ENCODE peak calls at places on chromosomes 11 and 22, in five cellular contexts. M is psoas muscle; R is neural progenitor cell; W is CD4-positive, alpha-beta memory T cell; L is PC-3. U is an unnamed sample. For H3K27me3, the result is how much of the 10 kb centered on the place peaks cover.

GRCh38 chr22:49881856-49882255 is 28.2 kb downstream of the ZBED4 start:
- DNase-seq in M (no peak), L (no peak), W (no peak), R (no peak), U (no peak)

GRCh38 chr22:28800308-28801041 is at the start of gene XBP1:
- DNase-seq in L (peak), R (peak), W (peak), M (peak), U (peak)

GRCh38 chr11:113773092-113773415 is 438 bp downstream of the ZW10 start:
- DNase-seq in L (peak), M (no peak), R (peak), W (no peak), U (peak)

GRCh38 chr11:59207988-59208432 is 4.7 kb downstream of the MPEG1 start:
- DNase-seq in W (peak), L (peak), R (peak), M (no peak), U (no peak)

GRCh38 chr11:133833101-133833898 is 12.0 kb downstream of the SPATA19 start:
- DNase-seq in L (no peak), W (no peak), M (no peak), R (no peak), U (no peak)

GRCh38 chr22:19607198-19608113 is 83.2 kb upstream of the CLDN5 start:
- DNase-seq in M (peak), W (peak), R (no peak), L (peak), U (no peak)

GRCh38 chr22:45630436-45630835 is 41.2 kb upstream of the ATXN10 start:
- DNase-seq in M (no peak), R (no peak), W (no peak), L (no peak), U (no peak)

GRCh38 chr11:66081505-66081904 is 11.4 kb downstream of the PACS1 start:
- DNase-seq in M (no peak), R (no peak), L (peak), W (peak), U (no peak)

GRCh38 chr22:50545522-50546325 is at the start of gene KLHDC7B:
- DNase-seq in M (peak), W (no peak), R (no peak), L (no peak), U (no peak)

GRCh38 chr11:61075891-61076290 is 26.4 kb upstream of the CD5 start:
- DNase-seq in R (peak), L (peak), M (no peak), W (peak), U (no peak)

GRCh38 chr11:77171254-77171653 is 43.2 kb downstream of the MYO7A start:
- DNase-seq in L (no peak), R (no peak), W (no peak), M (no peak), U (no peak)

GRCh38 chr11:66866007-66866406 is 9.1 kb downstream of the LRFN4 start:
- DNase-seq in R (no peak), M (no peak), L (no peak), W (no peak), U (no peak)

DNA sequence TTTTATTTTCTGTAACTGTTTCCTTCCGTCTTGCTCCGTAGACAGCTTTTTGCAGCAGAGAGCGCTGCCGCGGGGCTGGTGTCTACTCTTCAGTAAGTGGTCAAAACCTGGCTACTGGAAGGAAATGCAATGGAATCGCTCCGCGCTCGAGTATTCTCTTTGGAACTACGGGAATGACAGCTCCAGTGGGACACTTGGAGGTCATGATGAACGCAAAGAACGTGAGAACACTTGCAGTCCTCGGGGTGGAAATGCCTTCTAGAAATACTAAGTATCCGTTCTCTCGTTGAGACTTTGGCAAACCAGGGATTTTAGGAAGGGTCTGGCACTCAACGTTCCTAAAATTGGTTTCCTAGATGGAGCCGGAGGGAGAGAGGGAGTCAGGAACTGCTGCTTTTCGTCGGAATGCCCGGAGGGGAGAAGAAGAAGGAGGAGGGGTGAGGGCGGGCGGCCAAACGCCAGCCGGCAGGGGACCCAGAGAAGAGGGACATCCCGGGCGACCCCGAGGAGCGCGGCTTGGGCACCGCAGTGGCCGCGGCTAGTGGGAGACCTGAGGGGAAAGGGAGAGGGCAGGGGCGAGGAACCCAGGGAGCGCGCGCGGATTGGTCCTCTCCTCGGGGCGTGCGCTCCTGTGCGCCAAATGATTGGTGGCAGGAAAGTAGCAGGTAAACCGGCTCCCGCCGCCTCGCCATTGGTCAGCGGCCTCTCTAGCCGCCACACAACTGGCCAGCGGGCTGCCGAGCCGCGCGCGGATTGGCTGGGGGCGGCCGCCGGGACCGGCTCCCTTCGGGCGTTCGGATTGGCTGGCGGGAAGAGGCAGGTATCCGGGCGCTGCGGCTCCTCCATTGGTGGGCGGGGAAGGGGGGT is 505 bp upstream of the BMAL1 start:
- DNase-seq in M (peak), R (peak), L (peak), W (peak), U (peak)
- H3K27me3 ChIP-seq in M (under half), R (half or more), L (under half), W (under half), U (under half)

GRCh38 chr22:24434472-24435322 is 7.3 kb downstream of the ADORA2A start:
- DNase-seq in W (peak), L (no peak), R (no peak), M (peak), U (no peak)

GRCh38 chr22:24435861-24436351 is 8.5 kb downstream of the ADORA2A start:
- DNase-seq in W (no peak), R (no peak), L (no peak), M (peak), U (no peak)

GRCh38 chr22:24433868-24434471 is 6.6 kb downstream of the ADORA2A start:
- DNase-seq in M (peak), R (no peak), W (peak), L (peak), U (no peak)

GRCh38 chr22:24436553-24436952 is 9.2 kb downstream of the ADORA2A start:
- DNase-seq in M (no peak), R (no peak), L (no peak), W (no peak), U (no peak)

DNA sequence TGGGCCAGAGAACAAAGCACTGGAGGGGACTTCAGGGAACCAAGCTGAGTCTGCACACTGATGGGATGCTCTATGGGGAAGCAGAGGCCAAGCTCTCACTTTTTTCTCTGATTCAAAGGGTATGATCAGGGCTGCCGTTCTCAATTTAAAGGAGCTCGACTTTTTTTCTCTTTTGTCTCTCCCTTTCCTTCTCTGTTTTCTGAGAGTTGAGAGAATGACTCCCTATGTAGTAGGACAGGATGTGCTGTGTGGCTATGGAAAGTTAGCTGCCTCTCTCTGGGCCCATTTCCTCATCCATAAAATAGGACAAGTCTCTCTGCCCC is 7.9 kb downstream of the ADORA2A start:
- DNase-seq in R (no peak), M (no peak), L (no peak), W (no peak), U (no peak)
- H3K4me3 ChIP-seq in R (no peak), M (no peak), L (no peak), W (peak), U (no peak)

GRCh38 chr11:122343247-122343646 is 227.2 kb upstream of the BLID start:
- DNase-seq in L (no peak), W (no peak), R (no peak), M (no peak), U (no peak)
- H3K27ac ChIP-seq in L (no peak), W (no peak), R (no peak), M (no peak), U (no peak)

DNA sequence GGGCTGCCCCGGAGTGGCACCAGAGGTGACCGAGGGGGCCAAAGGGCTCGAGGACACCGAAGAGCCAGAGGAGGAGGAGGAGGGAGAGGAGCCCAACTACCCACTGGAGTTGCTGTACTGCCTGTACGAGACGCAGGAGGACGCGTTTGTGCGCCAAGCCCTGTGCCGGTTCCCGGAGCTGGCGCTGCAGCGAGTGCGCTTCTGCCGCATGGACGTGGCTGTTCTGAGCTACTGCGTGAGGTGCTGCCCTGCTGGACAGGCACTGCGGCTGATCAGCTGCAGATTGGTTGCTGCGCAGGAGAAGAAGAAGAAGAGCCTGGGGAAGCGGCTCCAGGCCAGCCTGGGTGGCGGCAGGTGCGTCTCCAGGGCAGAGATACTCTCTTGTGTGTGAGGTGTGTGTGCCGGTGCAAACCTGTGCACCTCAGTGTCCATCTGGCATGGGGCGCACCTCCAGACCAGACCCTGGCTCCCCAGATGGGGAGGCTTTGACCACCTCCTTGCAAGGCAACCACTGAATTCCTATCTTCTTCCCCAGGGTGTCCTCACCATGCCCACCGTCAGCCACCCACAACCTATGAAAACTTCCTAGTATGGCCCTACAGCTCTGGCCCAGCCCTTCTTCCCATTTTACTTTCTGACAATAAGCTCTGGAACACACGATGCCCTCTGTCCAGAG is 3.4 kb downstream of the NLRP6 start:
- DNase-seq in M (peak), R (no peak), W (no peak), L (no peak), U (no peak)
- H3K27me3 ChIP-seq in M (half or more), R (under half), W (under half), L (under half), U (under half)

GRCh38 chr11:111823629-111824028 is 47.8 kb downstream of the ALG9 start:
- DNase-seq in M (no peak), R (no peak), L (no peak), W (no peak), U (no peak)

GRCh38 chr11:111820059-111820375 is 51.4 kb downstream of the ALG9 start:
- DNase-seq in M (no peak), R (no peak), L (no peak), W (no peak), U (no peak)

GRCh38 chr11:111819161-111820058 is 52.0 kb downstream of the ALG9 start:
- DNase-seq in M (peak), L (no peak), W (no peak), R (no peak), U (peak)

GRCh38 chr11:111826322-111826950 is 44.9 kb downstream of the ALG9 start:
- DNase-seq in W (no peak), R (no peak), L (no peak), M (no peak), U (no peak)

DNA sequence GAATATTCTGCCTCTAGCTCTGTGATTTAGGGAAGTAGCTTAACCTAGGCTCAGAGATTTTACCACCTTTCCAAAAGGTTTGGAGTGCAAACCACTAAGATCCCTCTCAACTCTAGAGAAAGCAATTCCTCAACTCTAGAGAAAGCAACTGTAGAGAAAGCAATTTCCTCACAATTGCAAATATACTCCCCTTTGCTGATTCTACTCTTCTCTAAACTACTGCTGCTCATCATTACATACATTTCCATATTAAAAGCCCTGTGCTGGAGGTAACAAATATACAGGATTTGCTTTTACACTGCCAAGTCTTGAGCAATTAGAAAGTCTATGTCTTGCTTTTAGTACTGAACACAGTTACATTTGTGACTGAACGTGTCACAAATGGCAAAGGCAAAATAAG is 48.2 kb downstream of the ALG9 start:
- DNase-seq in W (no peak), L (no peak), R (no peak), M (no peak), U (no peak)
- H3K4me3 ChIP-seq in W (no peak), L (no peak), R (no peak), M (no peak), U (no peak)

GRCh38 chr22:36027579-36027959 is 1.1 kb downstream of the RBFOX2 start:
- DNase-seq in M (no peak), L (peak), W (no peak), R (peak), U (no peak)
- H3K27ac ChIP-seq in M (peak), L (no peak), W (no peak), R (peak), U (no peak)

U was measured in WERI-Rb-1.